ENCODE peak calls at places on chromosomes 16 and 17, in eight cellular contexts. B is mesenchymal stem cell; M is CD4-positive, CD25-positive, alpha-beta regulatory T cell; H is posterior cingulate gyrus; F is dermis microvascular lymphatic vessel endothelial cell; Y is RPMI8226; X is nucleus accumbens; N is stimulated activated CD4-positive, alpha-beta T cell treated with anti-CD3 and anti-CD28 coated beads, Interleukin-12 subunit alpha, Interleukin-12 subunit beta, amount 100 ng/mL, for 24 hours. T is an unnamed sample.

GRCh38 chr17:59830007-59830630 is 62.6 kb downstream of the TUBD1 start:
- DNase-seq in B (peak; percentile 54), M (peak; percentile 59), H (no peak), F (peak; percentile 39), Y (no peak), X (no peak), N (no peak), T (no peak)

GRCh38 chr16:65005696-65006095 is 116.2 kb downstream of the CDH11 start:
- DNase-seq in B (peak; percentile 33), M (no peak), H (no peak), F (no peak), Y (no peak), X (no peak), N (no peak), T (no peak)

GRCh38 chr17:73776978-73777567 is 132.8 kb upstream of the SDK2 start:
- DNase-seq in B (no peak), M (no peak), H (no peak), F (no peak), Y (no peak), X (no peak), N (no peak), T (no peak)

GRCh38 chr17:65920996-65921395 is 270.9 kb downstream of the CEP112 start:
- DNase-seq in B (no peak), M (no peak), H (no peak), F (no peak), Y (no peak), X (no peak), N (no peak), T (no peak)

GRCh38 chr17:1147664-1148063 is 32.1 kb downstream of the ABR start:
- DNase-seq in B (peak; percentile 56), M (no peak), H (peak; percentile 67), F (peak; percentile 67), Y (no peak), X (no peak), N (no peak), T (no peak)

GRCh38 chr17:79038545-79039135 is 14.7 kb downstream of the C1QTNF1 start:
- DNase-seq in B (no peak), M (no peak), H (no peak), F (peak; percentile 9), Y (no peak), X (no peak), N (no peak), T (no peak)

GRCh38 chr17:61717352-61717751 is 126.3 kb upstream of the NACA2 start:
- DNase-seq in B (no peak), M (no peak), H (no peak), F (no peak), Y (no peak), X (no peak), N (no peak), T (no peak)

GRCh38 chr17:27601069-27601974 is 29.7 kb upstream of the LGALS9 start:
- DNase-seq in B (peak; percentile 81), M (peak; percentile 81), H (peak; percentile 92), F (peak; percentile 80), Y (peak; percentile 73), X (no peak), N (peak; percentile 62), T (peak; percentile 81)

GRCh38 chr17:57009737-57010445 is 32.0 kb downstream of the SCPEP1 start:
- DNase-seq in B (peak; percentile 47), M (peak; percentile 73), H (peak; percentile 48), F (peak; percentile 62), Y (peak; percentile 59), X (no peak), N (peak; percentile 2), T (no peak)

GRCh38 chr16:4859190-4859899 is 12.1 kb downstream of the UBN1 start:
- DNase-seq in B (no peak), M (no peak), H (no peak), F (peak; percentile 69), Y (no peak), X (no peak), N (no peak), T (no peak)